ENCODE peak calls at places on chromosomes 4 and X, in six cellular contexts. Y is astrocyte of the spinal cord, O is kidney epithelial cell, V is cardiac fibroblast, I is ovary, L is neural progenitor cell. C is an unnamed sample.

GRCh38 chr4:89036535-89036934 is 20.4 kb downstream of the FAM13A start:
- DNase-seq in Y (no peak), O (no peak), V (no peak), I (no peak), L (no peak), C (no peak)

GRCh38 chr4:142909908-142910307 is 63.8 kb upstream of the INPP4B start:
- DNase-seq in Y (no peak), O (no peak), V (no peak), I (no peak), L (no peak), C (no peak)

GRCh38 chr4:187184513-187184912 is 460.9 kb upstream of the FAT1 start:
- DNase-seq in Y (no peak), O (peak), V (no peak), I (no peak), L (peak), C (no peak)

GRCh38 chr4:158253350-158253980 is 43.2 kb downstream of the TMEM144 start:
- DNase-seq in Y (peak), O (peak), V (peak), I (peak), L (peak), C (peak)

GRCh38 chr4:187619319-187619718 is 376.3 kb upstream of the ZFP42 start:
- DNase-seq in Y (no peak), O (no peak), V (no peak), I (no peak), L (no peak), C (no peak)

GRCh38 chrX:40651620-40652223 is 4.4 kb upstream of the CXorf38 start:
- DNase-seq in Y (peak), O (no peak), V (peak), I (peak), L (peak), C (peak)

GRCh38 chr4:105060628-105061027 is 86.0 kb upstream of the TET2 start:
- DNase-seq in Y (peak), O (peak), V (no peak), I (no peak), L (no peak), C (no peak)

GRCh38 chr4:52203351-52203750 is 152.2 kb downstream of the SPATA18 start:
- DNase-seq in Y (no peak), O (no peak), V (no peak), I (no peak), L (no peak), C (no peak)

GRCh38 chrX:22194207-22194606 is 78.5 kb upstream of the CBLL2 start:
- DNase-seq in Y (no peak), O (no peak), V (no peak), I (no peak), L (no peak), C (no peak)

GRCh38 chr4:186765138-186765537 is 41.5 kb upstream of the FAT1 start:
- DNase-seq in Y (peak), O (no peak), V (peak), I (no peak), L (peak), C (no peak)

GRCh38 chr4:36187723-36188333 is 56.5 kb downstream of the ARAP2 start:
- DNase-seq in Y (peak), O (no peak), V (peak), I (no peak), L (peak), C (peak)

DNA sequence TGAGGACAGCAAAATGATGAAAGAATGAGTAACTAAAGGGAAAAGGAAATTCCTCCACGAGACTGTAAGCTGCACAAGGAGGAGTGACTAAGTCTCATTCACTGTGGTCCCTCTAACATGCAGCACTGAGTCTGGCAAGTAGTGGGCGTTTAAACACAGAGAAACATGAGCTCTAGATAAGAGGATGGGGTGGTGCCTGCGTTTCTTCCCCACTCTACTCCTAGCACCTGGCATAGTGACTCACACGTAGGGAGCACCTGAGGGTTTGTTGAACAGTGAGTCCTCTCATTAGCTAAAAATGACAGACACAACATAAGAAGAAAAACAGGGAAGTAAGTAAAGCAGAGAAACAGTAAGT is 105.8 kb upstream of the CBR4 start:
- DNase-seq in Y (peak), O (peak), V (peak), I (no peak), L (no peak), C (no peak)
- TF ChIP-seq CTCF in Y (peak), O (peak), V (peak), I (no peak), L (no peak), C (no peak)

GRCh38 chrX:131827935-131828334 is 195.2 kb upstream of the STK26 start:
- DNase-seq in Y (peak), O (no peak), V (peak), I (no peak), L (peak), C (peak)
- TF ChIP-seq CTCF in Y (no peak), O (no peak), V (no peak), I (no peak), L (peak), C (peak)

GRCh38 chr4:94759767-94760211 is 2.0 kb downstream of the BMPR1B start:
- DNase-seq in Y (no peak), O (no peak), V (no peak), I (no peak), L (no peak), C (no peak)

GRCh38 chr4:94758700-94759399 is 1.1 kb downstream of the BMPR1B start:
- DNase-seq in Y (peak), O (no peak), V (peak), I (peak), L (peak), C (peak)

GRCh38 chr4:94762326-94762725 is 4.6 kb downstream of the BMPR1B start:
- DNase-seq in Y (no peak), O (no peak), V (no peak), I (no peak), L (no peak), C (no peak)

GRCh38 chr4:94758141-94758699 is 465 bp downstream of the BMPR1B start:
- DNase-seq in Y (peak), O (no peak), V (peak), I (peak), L (peak), C (peak)

DNA sequence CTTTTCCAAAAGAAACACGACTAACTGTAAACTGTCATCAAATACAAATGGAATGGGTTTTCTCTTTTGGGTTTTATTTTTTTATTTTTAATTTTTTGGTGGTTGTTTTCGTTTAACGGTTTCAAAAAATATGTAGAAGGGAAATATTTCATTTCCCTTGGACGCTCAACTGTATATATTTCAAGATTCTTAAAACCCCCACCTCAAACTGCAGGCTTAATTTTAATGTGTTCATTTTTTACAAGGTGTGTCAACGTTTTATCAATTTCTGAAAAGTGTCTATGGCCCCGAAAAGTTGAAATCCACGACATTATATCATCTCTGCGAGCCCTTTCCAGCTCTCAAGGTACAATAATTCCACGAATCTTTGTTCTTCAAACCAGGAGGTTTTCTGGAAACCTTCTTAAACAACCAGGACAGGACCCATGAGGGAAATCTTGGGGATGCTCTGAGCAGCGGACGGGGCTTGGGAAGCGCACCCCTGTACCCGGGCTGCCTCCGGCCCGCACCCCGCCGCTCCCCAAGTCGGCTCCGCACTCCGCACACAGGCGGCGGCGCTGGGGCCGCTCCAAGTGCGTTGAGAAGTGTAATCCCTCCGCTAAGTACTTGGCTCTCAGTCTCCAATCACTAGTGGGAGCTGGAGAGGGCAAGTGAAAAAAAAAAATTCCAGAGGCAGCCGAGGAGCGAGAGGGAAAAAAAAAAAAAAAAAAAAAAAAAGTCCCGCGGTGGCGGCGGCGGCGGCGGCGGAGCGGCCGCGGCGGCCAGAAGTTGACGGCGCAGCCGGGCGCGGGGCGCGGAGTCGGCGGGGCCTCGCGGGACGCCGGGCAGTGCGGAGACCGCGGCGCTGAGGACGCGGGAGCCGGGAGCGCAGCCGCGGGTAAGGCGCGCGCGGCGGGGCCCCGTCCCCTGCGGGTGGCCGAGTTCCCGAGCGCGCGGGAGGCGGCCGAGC is at the start of gene BMPR1B:
- DNase-seq in Y (peak), O (peak), V (peak), I (peak), L (peak), C (peak)
- TF ChIP-seq CTCF in Y (peak), O (peak), V (no peak), I (no peak), L (no peak), C (no peak)

GRCh38 chr4:118035309-118035708 is 1.0 kb downstream of the NDST3 start:
- DNase-seq in Y (no peak), O (no peak), V (no peak), I (no peak), L (no peak), C (no peak)
- TF ChIP-seq CTCF in Y (peak), O (no peak), V (no peak), I (no peak), L (no peak), C (no peak)

GRCh38 chrX:103464071-103464773 is 55.1 kb downstream of the RAB40A start:
- DNase-seq in Y (peak), O (no peak), V (peak), I (no peak), L (peak), C (peak)
- TF ChIP-seq CTCF in Y (peak), O (peak), V (peak), I (no peak), L (peak), C (peak)